ENCODE peak calls at places on chromosomes 1 and 21, in five cellular contexts. J is psoas muscle; G is left lung; Y is CD4-positive, alpha-beta memory T cell; N is mammary epithelial cell. D is an unnamed sample.
A peak's percentile ranks its signal among the peaks of the same experiment; 100 is the strongest.

GRCh38 chr1:34642679-34643078 is 112.2 kb upstream of the GJB5 start:
- DNase-seq in J (no peak), G (no peak), Y (no peak), N (no peak), D (no peak)

GRCh38 chr1:88217386-88217785 is 466.7 kb upstream of the PKN2 start:
- DNase-seq in J (no peak), G (no peak), Y (no peak), N (no peak), D (no peak)

GRCh38 chr1:59898927-59899326 is 27.6 kb downstream of the CYP2J2 start:
- DNase-seq in J (no peak), G (no peak), Y (no peak), N (no peak), D (no peak)

GRCh38 chr1:234726359-234726836 is 116.4 kb upstream of the IRF2BP2 start:
- DNase-seq in J (peak; percentile 41), G (no peak), Y (no peak), N (peak; percentile 70), D (no peak)

GRCh38 chr1:43693371-43693770 is 14.0 kb upstream of the ST3GAL3 start:
- DNase-seq in J (no peak), G (no peak), Y (no peak), N (no peak), D (no peak)

GRCh38 chr21:21458124-21458631 is 460.0 kb downstream of the NCAM2 start:
- DNase-seq in J (no peak), G (no peak), Y (no peak), N (no peak), D (no peak)

GRCh38 chr1:21239181-21239580 is 51.1 kb downstream of the ECE1 start:
- DNase-seq in J (no peak), G (no peak), Y (no peak), N (peak; percentile 60), D (no peak)

GRCh38 chr1:44820945-44821715 is 12.8 kb downstream of the BTBD19 start:
- DNase-seq in J (no peak), G (no peak), Y (no peak), N (no peak), D (no peak)

GRCh38 chr1:62333431-62333830 is 14.2 kb upstream of the KANK4 start:
- DNase-seq in J (no peak), G (no peak), Y (no peak), N (peak; percentile 54), D (no peak)

GRCh38 chr1:67441739-67442286 is 11.6 kb upstream of the SERBP1 start:
- DNase-seq in J (no peak), G (no peak), Y (no peak), N (no peak), D (no peak)

GRCh38 chr1:82400521-82400920 is 599.8 kb downstream of the ADGRL2 start:
- DNase-seq in J (no peak), G (no peak), Y (no peak), N (no peak), D (no peak)

GRCh38 chr1:34984435-34985062 is 598 bp downstream of the TMEM35B start:
- DNase-seq in J (peak; percentile 71), G (peak; percentile 46), Y (no peak), N (peak; percentile 27), D (no peak)

GRCh38 chr1:79811173-79811572 is 804.6 kb upstream of the ADGRL4 start:
- DNase-seq in J (no peak), G (no peak), Y (no peak), N (peak; percentile 53), D (no peak)

GRCh38 chr1:226568077-226568831 is 19.7 kb downstream of the STUM start:
- DNase-seq in J (no peak), G (no peak), Y (no peak), N (no peak), D (no peak)

GRCh38 chr1:51906306-51907078 is 28.0 kb upstream of the NRDC start:
- DNase-seq in J (no peak), G (no peak), Y (no peak), N (no peak), D (no peak)

GRCh38 chr1:30514137-30514654 is 209.2 kb downstream of the MATN1 start:
- DNase-seq in J (no peak), G (no peak), Y (no peak), N (no peak), D (no peak)

GRCh38 chr1:179881642-179882252 is 338 bp upstream of the TOR1AIP1 start:
- DNase-seq in J (no peak), G (peak; percentile 91), Y (no peak), N (no peak), D (no peak)

GRCh38 chr1:61953790-61954150 is 211.5 kb downstream of the PATJ start:
- DNase-seq in J (no peak), G (no peak), Y (no peak), N (no peak), D (no peak)

GRCh38 chr1:228206582-228207351 is 1.1 kb upstream of the OBSCN start:
- DNase-seq in J (peak; percentile 35), G (no peak), Y (no peak), N (no peak), D (no peak)

GRCh38 chr21:14013056-14013603 is 197.6 kb downstream of the LIPI start:
- DNase-seq in J (no peak), G (no peak), Y (no peak), N (no peak), D (no peak)

GRCh38 chr21:28832013-28832714 is 160.5 kb downstream of the LTN1 start:
- DNase-seq in J (no peak), G (no peak), Y (peak; percentile 51), N (peak; percentile 89), D (no peak)

GRCh38 chr1:74505133-74505532 is 7.3 kb downstream of the LRRC53 start:
- DNase-seq in J (no peak), G (no peak), Y (no peak), N (peak; percentile 7), D (no peak)

GRCh38 chr1:235448616-235449015 is 55.6 kb downstream of the B3GALNT2 start:
- DNase-seq in J (no peak), G (no peak), Y (no peak), N (no peak), D (no peak)

GRCh38 chr1:2330511-2331199 is 60.7 kb downstream of the MORN1 start:
- DNase-seq in J (peak; percentile 82), G (peak; percentile 60), Y (no peak), N (no peak), D (no peak)

GRCh38 chr1:70706381-70707173 is 295.5 kb downstream of the CTH start:
- DNase-seq in J (no peak), G (peak; percentile 31), Y (no peak), N (no peak), D (no peak)

GRCh38 chr1:1187938-1188337 is 14.3 kb downstream of the TTLL10 start:
- DNase-seq in J (no peak), G (no peak), Y (no peak), N (no peak), D (no peak)

DNA sequence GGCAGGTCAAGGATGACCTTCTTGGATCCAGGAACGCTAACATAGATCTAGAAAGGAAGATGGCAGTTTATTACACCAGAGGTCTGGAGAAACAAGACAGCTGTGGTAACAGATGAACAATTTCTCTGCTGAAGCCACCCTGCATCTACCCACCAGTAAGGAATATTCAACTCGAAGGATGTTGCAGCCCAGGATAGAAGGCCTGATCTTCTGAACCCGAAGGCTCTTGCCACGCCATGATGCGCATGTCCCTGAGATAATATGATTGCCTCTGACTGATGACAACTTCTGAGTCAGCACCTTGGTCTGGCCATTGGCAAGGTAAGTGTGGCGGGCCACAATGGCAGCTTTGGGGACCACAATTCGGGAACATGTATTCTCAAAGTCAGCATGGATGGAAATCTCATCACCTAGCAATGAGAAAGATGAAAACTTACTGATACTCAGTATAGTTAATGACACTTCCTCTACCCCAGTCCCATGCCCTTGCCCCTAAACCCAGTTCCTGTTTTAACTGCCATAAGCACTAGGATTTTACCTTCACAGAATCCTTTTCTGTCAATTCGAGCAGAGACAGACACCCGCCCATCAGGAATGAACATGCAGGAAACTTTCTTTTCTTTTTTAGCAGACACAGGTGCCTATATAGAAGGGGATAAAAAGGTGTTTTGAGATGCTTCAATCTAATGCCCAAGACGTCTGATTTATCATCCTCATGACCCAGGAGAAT is 1.8 kb downstream of the TXNIP start:
- DNase-seq in J (peak; percentile 41), G (peak; percentile 33), Y (no peak), N (no peak), D (no peak)
- H3K27ac ChIP-seq in J (peak overlapping the region; percentile 98), G (peak overlapping the region; percentile 92), Y (peak overlapping the region; percentile 75), N (no peak overlapping the region), D (peak overlapping the region; percentile 91)

GRCh38 chr1:155940993-155941844 is at the start of gene RXFP4:
- DNase-seq in J (no peak), G (no peak), Y (no peak), N (no peak), D (no peak)
- H3K27ac ChIP-seq in J (peak within 1 kb of the TSS; percentile 68), G (peak within 1 kb of the TSS; percentile 80), Y (no peak within 1 kb of the TSS), N (peak within 1 kb of the TSS; percentile 52), D (peak within 1 kb of the TSS; percentile 43)

DNA sequence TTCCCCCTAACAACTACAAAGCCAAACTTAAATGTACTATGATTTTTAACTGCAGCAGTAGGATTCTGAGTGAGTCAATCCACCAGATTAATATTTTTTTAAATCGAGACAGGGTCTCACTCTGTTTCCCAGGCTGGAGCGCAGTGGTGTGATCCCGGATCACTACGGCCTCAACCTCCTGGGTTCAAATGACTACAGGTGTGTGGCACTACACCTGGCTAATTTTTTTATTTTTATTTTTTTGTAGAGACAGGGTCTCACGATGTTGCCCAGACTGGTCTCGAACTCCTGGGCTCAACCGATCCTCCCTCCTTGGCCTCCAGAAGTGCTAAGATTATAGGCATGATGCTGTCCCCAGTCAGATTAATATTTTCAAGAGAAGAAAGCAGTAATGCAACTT is 88.1 kb downstream of the SLC45A1 start:
- DNase-seq in J (no peak), G (no peak), Y (no peak), N (no peak), D (no peak)
- H3K27ac ChIP-seq in J (peak overlapping the region; percentile 98), G (no peak overlapping the region), Y (no peak overlapping the region), N (no peak overlapping the region), D (peak overlapping the region; percentile 22)

GRCh38 chr21:44818636-44819011 is 762 bp upstream of the SUMO3 start:
- DNase-seq in J (peak; percentile 34), G (no peak), Y (no peak), N (no peak), D (no peak)

GRCh38 chr21:44817914-44818635 is at the start of gene SUMO3:
- DNase-seq in J (peak; percentile 86), G (peak; percentile 79), Y (peak; percentile 95), N (peak; percentile 65), D (peak; percentile 76)

GRCh38 chr21:44817506-44817880 is 369 bp downstream of the SUMO3 start:
- DNase-seq in J (peak; percentile 91), G (peak; percentile 95), Y (peak; percentile 91), N (peak; percentile 83), D (peak; percentile 92)

GRCh38 chr21:44815852-44816628 is 1.8 kb downstream of the SUMO3 start:
- DNase-seq in J (no peak), G (no peak), Y (no peak), N (no peak), D (no peak)

DNA sequence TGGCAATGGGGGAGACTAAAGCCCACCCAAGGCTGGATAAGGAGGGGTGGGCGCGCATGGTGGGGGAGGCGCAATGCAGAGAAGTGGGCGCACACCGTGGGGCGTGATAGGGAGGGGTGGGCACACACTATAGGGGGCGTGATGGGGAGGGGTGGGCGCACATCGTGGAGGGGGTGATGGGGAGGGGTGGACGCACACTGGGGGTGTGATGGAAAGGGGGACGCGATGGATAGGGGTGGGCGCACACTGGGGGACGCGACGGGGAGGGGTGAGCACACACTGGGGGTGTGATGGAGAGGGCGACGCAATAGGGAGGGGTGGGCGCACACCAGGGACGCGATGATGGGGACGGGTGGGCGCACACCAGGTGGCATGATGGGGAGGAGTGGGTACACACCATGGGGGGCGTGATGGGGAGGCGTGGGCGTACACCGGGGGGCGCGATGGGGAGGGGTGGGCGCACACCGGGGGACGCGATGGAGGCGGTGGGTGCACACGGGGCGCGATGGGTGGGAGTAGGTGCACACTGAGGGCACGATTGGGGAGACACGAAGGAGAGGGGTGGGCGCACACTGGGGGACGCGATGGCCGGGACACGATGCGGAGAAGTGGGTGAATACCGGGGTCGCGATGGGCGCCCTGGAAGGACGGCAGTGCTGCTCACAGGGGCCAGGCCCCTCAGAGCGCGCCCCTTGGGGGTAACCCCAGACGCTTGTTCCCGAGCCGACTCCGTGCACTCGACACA is 929 bp downstream of the SUMO3 start:
- DNase-seq in J (no peak), G (no peak), Y (no peak), N (no peak), D (no peak)
- H3K27ac ChIP-seq in J (peak overlapping the region; percentile 23), G (peak overlapping the region; percentile 92), Y (no peak overlapping the region), N (no peak overlapping the region), D (no peak overlapping the region)